ENCODE peak calls at places on chromosome 10, in nine cellular contexts. S is HFF-Myc; F is astrocyte; T is NCI-H1417; A is ELF-1; E is Calu3; O is endothelial cell; D is myocyte; N is activated CD4-positive, alpha-beta T cell treated with anti-CD3 and anti-CD28 coated beads, Interleukin-2, amount 50 U/mL, for 1 hour. R is an unnamed sample.

GRCh38 chr10:17247210-17247609 is 19.2 kb downstream of the VIM start:
- DNase-seq in S (no peak), F (no peak), T (no peak), A (no peak), E (no peak), O (no peak), D (no peak), N (no peak), R (no peak)

GRCh38 chr10:3538850-3539531 is 246.0 kb downstream of the KLF6 start:
- DNase-seq in S (no peak), F (peak), T (no peak), A (peak), E (peak), O (no peak), D (peak), N (no peak), R (peak)

GRCh38 chr10:34489973-34490372 is 325.1 kb downstream of the PARD3 start:
- DNase-seq in S (peak), F (peak), T (no peak), A (no peak), E (no peak), O (no peak), D (peak), N (no peak), R (peak)

GRCh38 chr10:92591550-92592140 is 1.3 kb upstream of the KIF11 start:
- DNase-seq in S (peak), F (peak), T (peak), A (peak), E (peak), O (peak), D (peak), N (peak), R (peak)

GRCh38 chr10:520402-520787 is 169.1 kb downstream of the DIP2C start:
- DNase-seq in S (no peak), F (no peak), T (no peak), A (peak), E (no peak), O (no peak), D (no peak), N (no peak), R (no peak)

GRCh38 chr10:117497736-117498135 is 44.8 kb upstream of the EMX2 start:
- DNase-seq in S (no peak), F (no peak), T (no peak), A (no peak), E (no peak), O (no peak), D (no peak), N (no peak), R (no peak)

GRCh38 chr10:30751678-30752331 is 122.3 kb upstream of the LYZL2 start:
- DNase-seq in S (no peak), F (peak), T (no peak), A (peak), E (peak), O (peak), D (peak), N (peak), R (no peak)

GRCh38 chr10:132942740-132943554 is 577 bp upstream of the CFAP46 start:
- DNase-seq in S (no peak), F (no peak), T (no peak), A (no peak), E (no peak), O (no peak), D (no peak), N (no peak), R (no peak)

GRCh38 chr10:99431190-99431549 is 746 bp upstream of the GOT1 start:
- DNase-seq in S (no peak), F (peak), T (no peak), A (no peak), E (peak), O (peak), D (peak), N (no peak), R (no peak)

GRCh38 chr10:88841316-88842111 is 10.1 kb downstream of the ANKRD22 start:
- DNase-seq in S (no peak), F (no peak), T (no peak), A (no peak), E (peak), O (no peak), D (no peak), N (no peak), R (no peak)

GRCh38 chr10:110279062-110279986 is 25.4 kb downstream of the SMNDC1 start:
- DNase-seq in S (peak), F (peak), T (peak), A (peak), E (peak), O (peak), D (peak), N (peak), R (peak)

GRCh38 chr10:21517134-21517982 is 8.1 kb downstream of the SKIDA1 start:
- DNase-seq in S (no peak), F (peak), T (peak), A (peak), E (peak), O (peak), D (peak), N (no peak), R (no peak)

GRCh38 chr10:101285519-101286070 is 56.3 kb upstream of the LBX1 start:
- DNase-seq in S (no peak), F (no peak), T (peak), A (peak), E (no peak), O (no peak), D (no peak), N (no peak), R (no peak)

GRCh38 chr10:91540714-91541113 is 92.2 kb downstream of the PPP1R3C start:
- DNase-seq in S (no peak), F (peak), T (no peak), A (no peak), E (no peak), O (no peak), D (no peak), N (no peak), R (no peak)

GRCh38 chr10:129307141-129307540 is 159.9 kb upstream of the MGMT start:
- DNase-seq in S (no peak), F (no peak), T (no peak), A (no peak), E (no peak), O (no peak), D (no peak), N (no peak), R (peak)

GRCh38 chr10:18312385-18313145 is 172.3 kb downstream of the CACNB2 start:
- DNase-seq in S (peak), F (peak), T (no peak), A (no peak), E (no peak), O (no peak), D (peak), N (no peak), R (peak)

GRCh38 chr10:132404169-132404880 is 7.3 kb downstream of the PWWP2B start:
- DNase-seq in S (no peak), F (no peak), T (no peak), A (no peak), E (no peak), O (no peak), D (no peak), N (no peak), R (no peak)

GRCh38 chr10:119006451-119007210 is 22.9 kb upstream of the NANOS1 start:
- DNase-seq in S (peak), F (peak), T (no peak), A (no peak), E (peak), O (no peak), D (peak), N (no peak), R (peak)

GRCh38 chr10:79202188-79203013 is 133.6 kb downstream of the ZMIZ1 start:
- DNase-seq in S (no peak), F (no peak), T (no peak), A (peak), E (peak), O (peak), D (no peak), N (peak), R (no peak)

GRCh38 chr10:132616170-132616994 is 78.8 kb downstream of the INPP5A start:
- DNase-seq in S (no peak), F (no peak), T (no peak), A (no peak), E (no peak), O (no peak), D (no peak), N (peak), R (no peak)

GRCh38 chr10:99433378-99434020 is 3.1 kb upstream of the GOT1 start:
- DNase-seq in S (no peak), F (no peak), T (no peak), A (no peak), E (no peak), O (no peak), D (peak), N (no peak), R (no peak)

GRCh38 chr10:133349577-133350011 is 2.4 kb downstream of the PRAP1 start:
- DNase-seq in S (no peak), F (no peak), T (no peak), A (no peak), E (no peak), O (no peak), D (no peak), N (no peak), R (no peak)

GRCh38 chr10:94397549-94398370 is 4.6 kb upstream of the TBC1D12 start:
- DNase-seq in S (no peak), F (peak), T (no peak), A (peak), E (no peak), O (no peak), D (peak), N (no peak), R (no peak)

GRCh38 chr10:45422207-45422606 is 48.2 kb downstream of the ALOX5 start:
- DNase-seq in S (no peak), F (no peak), T (no peak), A (no peak), E (no peak), O (no peak), D (no peak), N (no peak), R (no peak)

GRCh38 chr10:113499066-113499465 is 53.8 kb upstream of the HABP2 start:
- DNase-seq in S (no peak), F (no peak), T (no peak), A (no peak), E (no peak), O (no peak), D (no peak), N (no peak), R (no peak)

GRCh38 chr10:126843299-126843934 is 61.8 kb upstream of the DOCK1 start:
- DNase-seq in S (no peak), F (no peak), T (no peak), A (no peak), E (no peak), O (no peak), D (no peak), N (no peak), R (no peak)

GRCh38 chr10:25263931-25264330 is 89.1 kb downstream of the GPR158 start:
- DNase-seq in S (no peak), F (peak), T (no peak), A (no peak), E (no peak), O (no peak), D (no peak), N (no peak), R (no peak)

GRCh38 chr10:104576611-104577010 is 64.5 kb upstream of the SORCS3 start:
- DNase-seq in S (no peak), F (no peak), T (no peak), A (no peak), E (no peak), O (no peak), D (no peak), N (no peak), R (no peak)

GRCh38 chr10:61634711-61635110 is 28.0 kb upstream of the CABCOCO1 start:
- DNase-seq in S (no peak), F (peak), T (no peak), A (no peak), E (no peak), O (no peak), D (peak), N (no peak), R (no peak)

GRCh38 chr10:119283818-119284217 is 76.4 kb downstream of the GRK5 start:
- DNase-seq in S (no peak), F (no peak), T (no peak), A (no peak), E (no peak), O (no peak), D (no peak), N (peak), R (no peak)

GRCh38 chr10:77537051-77537450 is 100.6 kb downstream of the KCNMA1 start:
- DNase-seq in S (no peak), F (no peak), T (no peak), A (no peak), E (no peak), O (no peak), D (no peak), N (no peak), R (no peak)

GRCh38 chr10:133009218-133009954 is 67.0 kb upstream of the CFAP46 start:
- DNase-seq in S (no peak), F (no peak), T (no peak), A (peak), E (peak), O (no peak), D (no peak), N (no peak), R (no peak)